ENCODE peak calls at places on chromosomes 11 and 22, in five cellular contexts. Y is A549, J is H1, G is sigmoid colon, V is HepG2. C is an unnamed sample.

GRCh38 chr22:36411589-36412258 is 24.0 kb upstream of the MYH9 start:
- DNase-seq in Y (no peak), J (no peak), G (no peak), V (peak), C (no peak)

GRCh38 chr22:29183971-29184595 is 21.6 kb upstream of the EMID1 start:
- DNase-seq in Y (no peak), J (no peak), G (peak), V (no peak), C (no peak)

GRCh38 chr11:44088871-44089270 is 6.6 kb upstream of the EXT2 start:
- DNase-seq in Y (no peak), J (no peak), G (no peak), V (no peak), C (no peak)

GRCh38 chr11:117560786-117561530 is 233.3 kb downstream of the CEP164 start:
- DNase-seq in Y (no peak), J (no peak), G (no peak), V (no peak), C (no peak)

GRCh38 chr11:131683666-131684065 is 313.3 kb downstream of the NTM start:
- DNase-seq in Y (no peak), J (peak), G (no peak), V (no peak), C (no peak)

GRCh38 chr11:13962562-13963168 is at the start of gene SPON1:
- DNase-seq in Y (no peak), J (peak), G (peak), V (no peak), C (no peak)

GRCh38 chr11:94623120-94623735 is 56.1 kb downstream of the PIWIL4 start:
- DNase-seq in Y (peak), J (peak), G (no peak), V (peak), C (peak)

GRCh38 chr11:114209904-114210303 is 86.3 kb upstream of the NNMT start:
- DNase-seq in Y (no peak), J (no peak), G (no peak), V (peak), C (no peak)

GRCh38 chr22:47393191-47393590 is 630.7 kb downstream of the TBC1D22A start:
- DNase-seq in Y (no peak), J (no peak), G (peak), V (no peak), C (no peak)

GRCh38 chr11:111220716-111221115 is 24.8 kb upstream of the POU2AF2 start:
- DNase-seq in Y (no peak), J (no peak), G (no peak), V (no peak), C (no peak)

GRCh38 chr11:104547996-104548661 is 350.1 kb downstream of the CASP12 start:
- DNase-seq in Y (no peak), J (no peak), G (no peak), V (no peak), C (no peak)

DNA sequence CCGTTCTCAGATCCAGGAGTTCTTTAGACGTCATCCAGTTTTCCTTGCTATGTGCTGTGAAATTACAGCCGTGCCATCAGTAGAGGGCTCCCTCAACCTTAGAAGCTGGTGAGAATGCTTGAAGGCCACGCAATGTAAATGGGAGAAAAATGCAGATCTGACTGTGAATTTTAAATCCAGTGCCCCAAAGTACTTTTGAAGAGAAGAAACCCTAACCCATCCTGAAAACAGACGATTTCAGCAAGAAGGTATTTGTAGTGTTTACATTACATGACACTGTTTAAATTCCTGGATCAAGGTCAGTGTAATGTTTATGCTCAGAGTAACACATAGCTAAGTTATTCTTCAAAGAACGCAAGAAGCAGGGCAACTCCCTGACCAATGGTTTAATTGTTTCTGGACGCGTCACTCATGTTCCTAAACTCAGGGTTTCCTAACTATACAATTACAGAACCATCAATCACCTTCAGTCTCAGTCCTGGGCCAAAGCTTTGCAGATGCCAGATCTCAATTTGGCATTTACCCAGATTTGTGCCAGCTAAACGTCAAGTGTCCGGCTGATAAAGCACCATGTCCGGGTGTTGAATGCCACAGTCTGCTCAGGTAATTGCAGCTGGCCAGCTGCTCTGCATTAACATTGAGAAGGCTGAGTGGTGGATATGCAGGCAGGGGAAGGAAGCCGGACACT is 38.2 kb downstream of the ADAMTS8 start:
- DNase-seq in Y (peak), J (no peak), G (no peak), V (peak), C (no peak)
- TF ChIP-seq EP300 in Y (no peak), J (no peak), G (peak), V (no peak), C (no peak)

GRCh38 chr22:22753526-22754267 is 109.3 kb downstream of the GGTLC2 start:
- DNase-seq in Y (peak), J (peak), G (no peak), V (peak), C (peak)
- TF ChIP-seq POLR2A in Y (no peak), J (no peak), G (no peak), V (no peak), C (no peak)

GRCh38 chr11:64996710-64997380 is at the start of gene BATF2:
- DNase-seq in Y (peak), J (peak), G (peak), V (peak), C (peak)
- H3K4me3 ChIP-seq in Y (no peak), J (no peak), G (peak), V (peak), C (peak)

GRCh38 chr11:100734743-100735527 is 47.8 kb downstream of the ARHGAP42 start:
- DNase-seq in Y (no peak), J (no peak), G (no peak), V (no peak), C (no peak)
- TF ChIP-seq EP300 in Y (no peak), J (no peak), G (no peak), V (no peak), C (no peak)

GRCh38 chr22:37658133-37659065 is at the start of gene PDXP:
- DNase-seq in Y (peak), J (peak), G (peak), V (peak), C (peak)
- TF ChIP-seq POLR2A in Y (peak), J (no peak), G (no peak), V (peak), C (peak)

GRCh38 chr11:128342511-128343133 is 244.7 kb downstream of the ETS1 start:
- DNase-seq in Y (peak), J (no peak), G (peak), V (peak), C (no peak)

GRCh38 chr11:128341767-128342318 is 245.5 kb downstream of the ETS1 start:
- DNase-seq in Y (no peak), J (no peak), G (no peak), V (no peak), C (no peak)

GRCh38 chr11:128343134-128343514 is 244.2 kb downstream of the ETS1 start:
- DNase-seq in Y (no peak), J (no peak), G (no peak), V (no peak), C (no peak)

GRCh38 chr11:128339721-128340271 is 247.6 kb downstream of the ETS1 start:
- DNase-seq in Y (no peak), J (no peak), G (no peak), V (no peak), C (no peak)

DNA sequence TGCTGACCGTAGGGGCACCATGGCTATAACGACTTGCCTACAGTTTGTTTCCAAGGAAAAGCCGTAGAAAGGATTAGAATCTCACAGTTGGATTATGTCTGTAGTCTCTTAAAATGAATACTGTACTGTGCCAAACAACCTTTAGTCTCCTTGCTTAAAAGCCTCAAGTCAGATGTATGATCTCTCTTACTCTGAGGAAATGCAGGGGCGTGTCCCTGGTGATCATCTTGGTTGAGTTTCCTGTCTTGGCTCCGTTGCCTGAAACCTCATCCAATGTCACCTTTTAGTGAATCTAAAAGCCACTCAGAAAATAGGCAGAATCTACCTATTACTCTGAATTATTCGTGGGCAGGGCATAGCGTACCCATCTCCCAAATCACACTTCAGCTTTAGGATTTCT is 246.1 kb downstream of the ETS1 start:
- DNase-seq in Y (no peak), J (no peak), G (no peak), V (no peak), C (no peak)
- H3K4me3 ChIP-seq in Y (no peak), J (no peak), G (no peak), V (no peak), C (no peak)

GRCh38 chr11:124801636-124802312 is 1.6 kb upstream of the MSANTD2 start:
- DNase-seq in Y (no peak), J (no peak), G (no peak), V (no peak), C (no peak)
- TF ChIP-seq EP300 in Y (no peak), J (no peak), G (no peak), V (no peak), C (no peak)

C was measured in tibial nerve.